ENCODE peak calls at places on chromosomes 6 and 20, in seven cellular contexts. W is EH, K is left lung, Y is GM12878, T is endothelial cell of umbilical vein, Z is nephron progenitor cell, F is amygdala. E is an unnamed sample.

GRCh38 chr6:11431455-11431937 is 106.1 kb upstream of the TMEM170B start:
- DNase-seq in W (no peak), K (no peak), Y (no peak), T (no peak), Z (no peak), F (no peak), E (no peak)

GRCh38 chr20:59771506-59772372 is 161.7 kb downstream of the SYCP2 start:
- DNase-seq in W (no peak), K (no peak), Y (no peak), T (no peak), Z (no peak), F (no peak), E (no peak)

GRCh38 chr6:118712955-118713354 is 61.6 kb upstream of the CEP85L start:
- DNase-seq in W (peak), K (no peak), Y (no peak), T (no peak), Z (no peak), F (no peak), E (no peak)

GRCh38 chr6:43828711-43829110 is 58.7 kb downstream of the VEGFA start:
- DNase-seq in W (no peak), K (no peak), Y (no peak), T (no peak), Z (no peak), F (no peak), E (no peak)

GRCh38 chr6:116419069-116419468 is 42.1 kb upstream of the CALHM6 start:
- DNase-seq in W (peak), K (no peak), Y (no peak), T (no peak), Z (no peak), F (no peak), E (no peak)

GRCh38 chr6:156190270-156190669 is 586.9 kb upstream of the ARID1B start:
- DNase-seq in W (no peak), K (no peak), Y (no peak), T (no peak), Z (no peak), F (no peak), E (no peak)

GRCh38 chr6:168711666-168712300 is 270.8 kb downstream of the SMOC2 start:
- DNase-seq in W (no peak), K (peak), Y (no peak), T (no peak), Z (no peak), F (no peak), E (no peak)

GRCh38 chr20:49380245-49380875 is 102.1 kb downstream of the KCNB1 start:
- DNase-seq in W (no peak), K (no peak), Y (no peak), T (no peak), Z (peak), F (no peak), E (no peak)

GRCh38 chr6:17305219-17306001 is 24.2 kb downstream of the RBM24 start:
- DNase-seq in W (peak), K (no peak), Y (no peak), T (no peak), Z (no peak), F (no peak), E (no peak)